ENCODE peak calls at places on chromosome 12, in five cellular contexts. R is HEK293T; Y is ureter; G is stimulated activated CD8-positive, alpha-beta memory T cell treated with anti-CD3 and anti-CD28 coated beads, Interleukin-7, amount 100 ng/mL, for 4 hours; O is mammary epithelial cell. U is an unnamed sample.

GRCh38 chr12:124774054-124774461 is 89.6 kb downstream of the SCARB1 start:
- DNase-seq in R (no peak), G (no peak), O (no peak), Y (no peak), U (no peak)

GRCh38 chr12:69906411-69907216 is 81.6 kb downstream of the MYRFL start:
- DNase-seq in Y (no peak), G (no peak), O (no peak), R (no peak), U (no peak)

GRCh38 chr12:55815473-55815872 is 2.1 kb downstream of the SARNP start:
- DNase-seq in G (no peak), Y (no peak), O (no peak), R (no peak), U (no peak)

GRCh38 chr12:112686373-112686772 is 105.2 kb upstream of the RPH3A start:
- DNase-seq in Y (no peak), O (peak), R (no peak), G (no peak), U (peak)

GRCh38 chr12:68565391-68565903 is 45.3 kb upstream of the RAP1B start:
- DNase-seq in G (no peak), O (peak), Y (no peak), R (peak), U (peak)

GRCh38 chr12:66600805-66601392 is 78.0 kb downstream of the GRIP1 start:
- DNase-seq in Y (no peak), G (no peak), O (no peak), R (no peak), U (no peak)

GRCh38 chr12:117124421-117125274 is 25.4 kb upstream of the TESC start:
- DNase-seq in R (no peak), G (no peak), Y (no peak), O (no peak), U (no peak)

GRCh38 chr12:122996621-122997342 is 16.3 kb downstream of the ARL6IP4 start:
- DNase-seq in Y (no peak), R (no peak), G (no peak), O (no peak), U (no peak)

GRCh38 chr12:12506541-12506940 is 56.1 kb downstream of the DUSP16 start:
- DNase-seq in G (no peak), R (peak), Y (no peak), O (no peak), U (peak)

GRCh38 chr12:5258498-5258897 is 173.4 kb upstream of the NTF3 start:
- DNase-seq in R (no peak), G (no peak), Y (no peak), O (peak), U (no peak)

GRCh38 chr12:94172973-94173372 is 24.6 kb downstream of the PLXNC1 start:
- DNase-seq in Y (no peak), R (no peak), G (no peak), O (peak), U (peak)